ENCODE peak calls at places on chromosomes 1 and 21, in four cellular contexts. X is K562, E is GM12878, S is HepG2. W is an unnamed sample.

GRCh38 chr1:238658766-238659165 is 727.6 kb upstream of the CHRM3 start:
- DNase-seq in X (no peak), S (no peak), E (no peak), W (no peak)

GRCh38 chr1:233172201-233172600 is 123.3 kb downstream of the PCNX2 start:
- DNase-seq in E (no peak), X (no peak), S (peak; percentile 11), W (no peak)

GRCh38 chr1:29317063-29317915 is 81.0 kb downstream of the PTPRU start:
- DNase-seq in S (no peak), E (no peak), X (no peak), W (no peak)

GRCh38 chr21:29288239-29288638 is 10.5 kb upstream of the BACH1 start:
- DNase-seq in X (no peak), S (no peak), E (no peak), W (no peak)

GRCh38 chr1:116914667-116915066 is 5.0 kb downstream of the PTGFRN start:
- DNase-seq in E (no peak), X (no peak), S (no peak), W (no peak)

GRCh38 chr1:88917321-88918025 is 26.1 kb upstream of the GTF2B start:
- DNase-seq in S (no peak), E (no peak), X (no peak), W (no peak)

GRCh38 chr1:20359451-20360330 is 69.0 kb downstream of the VWA5B1 start:
- DNase-seq in S (no peak), X (no peak), E (no peak), W (no peak)

GRCh38 chr1:245168090-245168489 is 13.3 kb downstream of the KIF26B start:
- DNase-seq in E (no peak), S (no peak), X (no peak), W (no peak)

GRCh38 chr1:24635195-24635843 is 7.8 kb upstream of the SRRM1 start:
- DNase-seq in S (peak; percentile 72), E (no peak), X (peak; percentile 72), W (peak; percentile 64)

GRCh38 chr21:39107739-39108138 is 75.5 kb downstream of the PSMG1 start:
- DNase-seq in E (no peak), S (no peak), X (no peak), W (no peak)

GRCh38 chr1:15243275-15244043 is 3.6 kb upstream of the FHAD1 start:
- DNase-seq in E (no peak), S (no peak), X (no peak), W (no peak)

GRCh38 chr1:177833631-177834030 is 136.2 kb downstream of the SEC16B start:
- DNase-seq in E (no peak), S (no peak), X (no peak), W (no peak)

GRCh38 chr1:226309398-226310122 is 596 bp upstream of the LIN9 start:
- DNase-seq in X (no peak), E (no peak), S (peak; percentile 17), W (no peak)

GRCh38 chr1:51684776-51685175 is 67.9 kb downstream of the OSBPL9 start:
- DNase-seq in X (no peak), S (peak; percentile 82), E (no peak), W (no peak)

GRCh38 chr1:48761986-48762385 is 14.7 kb downstream of the BEND5 start:
- DNase-seq in S (no peak), X (no peak), E (no peak), W (no peak)

GRCh38 chr21:38365521-38365920 is 108.7 kb downstream of the KCNJ15 start:
- DNase-seq in X (no peak), E (no peak), S (no peak), W (no peak)

GRCh38 chr1:109579044-109579443 is 30.6 kb downstream of the GNAI3 start:
- DNase-seq in S (no peak), E (no peak), X (no peak), W (no peak)

GRCh38 chr1:54299037-54299436 is 99.1 kb downstream of the MRPL37 start:
- DNase-seq in X (no peak), S (no peak), E (no peak), W (no peak)

GRCh38 chr1:115495603-115496002 is 146.2 kb upstream of the VANGL1 start:
- DNase-seq in X (no peak), E (no peak), S (no peak), W (no peak)

GRCh38 chr1:230145505-230145899 is 78.5 kb downstream of the GALNT2 start:
- DNase-seq in E (no peak), S (no peak), X (no peak), W (no peak)

GRCh38 chr1:11478571-11479374 is at the start of gene DISP3:
- DNase-seq in E (peak; percentile 1), X (peak; percentile 97), S (peak; percentile 54), W (peak; percentile 95)

GRCh38 chr1:52814465-52814864 is 28.1 kb upstream of the ZYG11A start:
- DNase-seq in S (peak; percentile 65), X (no peak), E (no peak), W (no peak)

GRCh38 chr1:40690919-40691537 is 476 bp upstream of the NFYC start:
- DNase-seq in X (no peak), S (no peak), E (no peak), W (no peak)

GRCh38 chr1:17215545-17215890 is 10.6 kb downstream of the PADI1 start:
- DNase-seq in S (no peak), X (no peak), E (no peak), W (no peak)

GRCh38 chr1:183244466-183244865 is 58.4 kb downstream of the LAMC2 start:
- DNase-seq in X (no peak), S (no peak), E (no peak), W (no peak)

GRCh38 chr21:46097826-46098286 is at the start of gene COL6A2:
- DNase-seq in E (no peak), X (peak; percentile 87), S (no peak), W (peak; percentile 92)

GRCh38 chr1:208606976-208607375 is 362.8 kb upstream of the PLXNA2 start:
- DNase-seq in S (no peak), X (no peak), E (no peak), W (no peak)

GRCh38 chr1:116988908-116989307 is 12.7 kb upstream of the CD101 start:
- DNase-seq in E (no peak), S (no peak), X (no peak), W (no peak)

GRCh38 chr1:203135636-203136305 is 8.2 kb downstream of the ADORA1 start:
- DNase-seq in E (no peak), X (no peak), S (no peak), W (no peak)

GRCh38 chr1:11938722-11939526 is 4.4 kb downstream of the PLOD1 start:
- DNase-seq in E (no peak), X (peak; percentile 77), S (no peak), W (no peak)

GRCh38 chr1:228381336-228381735 is 25.3 kb downstream of the TRIM11 start:
- DNase-seq in E (no peak), S (no peak), X (no peak), W (no peak)

GRCh38 chr1:99533909-99534907 is 111.7 kb upstream of the PALMD start:
- DNase-seq in E (no peak), X (no peak), S (no peak), W (no peak)

GRCh38 chr1:199510314-199510713 is 517.2 kb upstream of the NR5A2 start:
- DNase-seq in X (no peak), S (no peak), E (peak; percentile 61), W (no peak)
- TF ChIP-seq TARDBP in X (no peak), S (no peak), E (no peak), W (no peak)

DNA sequence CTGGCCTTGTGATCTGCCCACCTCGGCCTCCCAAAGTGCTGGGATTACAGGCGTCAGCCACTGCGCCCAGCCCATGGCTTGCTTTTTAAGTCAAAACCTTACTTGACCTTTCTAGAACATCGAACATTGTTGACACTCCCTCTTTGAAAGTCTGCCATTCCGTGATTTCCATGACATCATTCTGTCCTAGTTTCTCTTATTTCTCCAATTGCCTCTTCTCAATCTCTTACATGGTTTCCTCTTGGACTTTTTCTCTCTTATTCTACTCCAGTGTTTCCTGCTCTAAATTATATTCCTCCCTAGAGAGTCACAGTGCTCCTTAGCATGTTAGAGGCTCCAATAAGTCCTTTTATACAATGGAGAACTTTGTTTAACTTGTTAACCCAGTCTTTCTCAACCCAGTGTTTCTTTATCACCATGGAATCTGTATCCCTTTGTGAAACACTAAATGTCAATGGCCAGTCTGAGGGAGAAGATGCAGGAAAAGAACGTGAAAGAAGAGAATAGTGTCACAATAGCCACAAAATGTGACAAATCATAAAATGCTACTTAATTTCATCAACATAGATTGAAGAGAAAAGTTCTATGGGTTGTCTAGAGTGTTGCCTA is 25.5 kb downstream of the JAM2 start:
- DNase-seq in X (no peak), S (no peak), E (no peak), W (no peak)
- TF ChIP-seq SP1 in X (no peak), S (no peak), E (no peak), W (no peak)

GRCh38 chr1:193448682-193449461 is 262.5 kb upstream of the B3GALT2 start:
- DNase-seq in S (no peak), X (no peak), E (peak; percentile 51), W (no peak)
- TF ChIP-seq TARDBP in S (no peak), X (no peak), E (no peak), W (no peak)

GRCh38 chr1:184838374-184838995 is 83.8 kb upstream of the EDEM3 start:
- DNase-seq in X (no peak), E (no peak), S (no peak), W (no peak)

GRCh38 chr1:184840596-184840995 is 85.9 kb upstream of the EDEM3 start:
- DNase-seq in S (no peak), E (no peak), X (no peak), W (no peak)

DNA sequence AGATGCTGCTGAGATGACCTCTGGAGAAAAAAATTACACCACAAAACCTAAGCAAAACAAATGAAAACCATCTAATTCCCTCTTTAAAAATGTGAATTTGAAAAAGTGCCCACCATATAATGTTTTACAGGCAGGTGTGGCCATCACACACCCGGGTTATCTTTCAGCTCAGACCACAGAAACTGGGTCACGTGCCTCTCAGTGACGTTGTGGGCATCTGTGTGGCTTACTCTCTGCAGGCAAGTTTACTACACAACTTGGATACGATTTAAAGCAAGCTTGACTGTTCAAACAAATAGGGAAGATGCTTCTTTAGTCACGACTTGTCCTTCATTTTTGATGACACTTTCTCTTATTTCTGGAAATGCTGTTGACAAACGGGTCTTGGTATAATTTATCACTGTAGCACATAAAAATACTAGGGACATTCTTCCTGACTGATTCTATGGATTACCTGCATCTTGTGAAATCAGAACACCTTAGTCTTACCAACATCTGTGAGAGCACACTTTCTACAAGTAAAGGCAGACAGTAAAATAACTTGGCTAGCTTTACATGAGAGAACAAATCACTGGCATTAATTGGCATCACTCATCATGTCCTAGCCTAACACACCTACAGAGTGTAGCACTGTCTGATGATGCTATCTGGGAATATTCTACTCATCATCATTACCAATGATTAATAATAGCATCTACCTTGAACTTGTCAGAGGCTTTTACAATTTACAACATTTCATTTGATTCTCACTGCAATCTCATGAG is 89.3 kb upstream of the EDEM3 start:
- DNase-seq in S (no peak), X (no peak), E (peak; percentile 48), W (no peak)
- TF ChIP-seq SP1 in S (no peak), X (no peak), E (no peak), W (no peak)

GRCh38 chr1:121586369-121587229 is 401.8 kb downstream of the SRGAP2C start:
- DNase-seq in S (peak; percentile 97), X (no peak), E (no peak), W (no peak)
- TF ChIP-seq TARDBP in S (peak; percentile 91), X (no peak), E (no peak), W (no peak)

GRCh38 chr1:74341702-74342339 is 106.6 kb downstream of the TNNI3K start:
- DNase-seq in E (no peak), X (no peak), S (no peak), W (no peak)
- TF ChIP-seq SP1 in E (no peak), X (no peak), S (no peak), W (no peak)